ENCODE peak calls at places on chromosomes 16 and 17, in eight cellular contexts. One of them, this sample, is unnamed.

GRCh38 chr16:11123666-11124065 is 132.3 kb downstream of the SOCS1 start:
- DNase-seq in stomach: no peak
- DNase-seq in fibroblast of lung: no peak
- DNase-seq in neural progenitor cell: no peak
- DNase-seq in GM23248: no peak
- DNase-seq in lung: no peak
- DNase-seq in CD8-positive, alpha-beta T cell: no peak
- DNase-seq in CD4-positive, CD25-positive, alpha-beta regulatory T cell: no peak
- DNase-seq in this sample: no peak

GRCh38 chr17:50585346-50585745 is 24.8 kb downstream of the CACNA1G start:
- DNase-seq in stomach: no peak
- DNase-seq in fibroblast of lung: no peak
- DNase-seq in neural progenitor cell: no peak
- DNase-seq in GM23248: no peak
- DNase-seq in lung: no peak
- DNase-seq in CD8-positive, alpha-beta T cell: no peak
- DNase-seq in CD4-positive, CD25-positive, alpha-beta regulatory T cell: no peak
- DNase-seq in this sample: no peak

GRCh38 chr17:4004517-4005295 is 40.5 kb upstream of the ATP2A3 start:
- DNase-seq in stomach: peak; percentile 78
- DNase-seq in fibroblast of lung: peak; percentile 22
- DNase-seq in neural progenitor cell: peak; percentile 85
- DNase-seq in GM23248: peak; percentile 70
- DNase-seq in lung: peak; percentile 47
- DNase-seq in CD8-positive, alpha-beta T cell: peak; percentile 71
- DNase-seq in CD4-positive, CD25-positive, alpha-beta regulatory T cell: peak; percentile 47
- DNase-seq in this sample: no peak

GRCh38 chr17:17055286-17056166 is 13.3 kb downstream of the MPRIP start:
- DNase-seq in stomach: peak; percentile 28
- DNase-seq in fibroblast of lung: no peak
- DNase-seq in neural progenitor cell: no peak
- DNase-seq in GM23248: peak; percentile 68
- DNase-seq in lung: no peak
- DNase-seq in CD8-positive, alpha-beta T cell: no peak
- DNase-seq in CD4-positive, CD25-positive, alpha-beta regulatory T cell: no peak
- DNase-seq in this sample: no peak

GRCh38 chr16:18933501-18933900 is 7.3 kb upstream of the SMG1 start:
- DNase-seq in stomach: no peak
- DNase-seq in fibroblast of lung: no peak
- DNase-seq in neural progenitor cell: no peak
- DNase-seq in GM23248: no peak
- DNase-seq in lung: no peak
- DNase-seq in CD8-positive, alpha-beta T cell: no peak
- DNase-seq in CD4-positive, CD25-positive, alpha-beta regulatory T cell: no peak
- DNase-seq in this sample: no peak

GRCh38 chr17:67488161-67488560 is 111.1 kb downstream of the PITPNC1 start:
- DNase-seq in stomach: no peak
- DNase-seq in fibroblast of lung: no peak
- DNase-seq in neural progenitor cell: no peak
- DNase-seq in GM23248: peak; percentile 64
- DNase-seq in lung: no peak
- DNase-seq in CD8-positive, alpha-beta T cell: no peak
- DNase-seq in CD4-positive, CD25-positive, alpha-beta regulatory T cell: no peak
- DNase-seq in this sample: no peak

GRCh38 chr17:73231363-73231762 is 30.3 kb downstream of the CPSF4L start:
- DNase-seq in stomach: no peak
- DNase-seq in fibroblast of lung: peak; percentile 28
- DNase-seq in neural progenitor cell: no peak
- DNase-seq in GM23248: peak; percentile 64
- DNase-seq in lung: no peak
- DNase-seq in CD8-positive, alpha-beta T cell: no peak
- DNase-seq in CD4-positive, CD25-positive, alpha-beta regulatory T cell: no peak
- DNase-seq in this sample: no peak

GRCh38 chr16:67641779-67642708 is 2.9 kb upstream of the CARMIL2 start:
- DNase-seq in stomach: peak; percentile 75
- DNase-seq in fibroblast of lung: peak; percentile 40
- DNase-seq in neural progenitor cell: no peak
- DNase-seq in GM23248: peak; percentile 67
- DNase-seq in lung: peak; percentile 74
- DNase-seq in CD8-positive, alpha-beta T cell: no peak
- DNase-seq in CD4-positive, CD25-positive, alpha-beta regulatory T cell: no peak
- DNase-seq in this sample: no peak

GRCh38 chr17:6969323-6969726 is 26.5 kb upstream of the ALOX12 start:
- DNase-seq in stomach: no peak
- DNase-seq in fibroblast of lung: no peak
- DNase-seq in neural progenitor cell: no peak
- DNase-seq in GM23248: peak; percentile 3
- DNase-seq in lung: no peak
- DNase-seq in CD8-positive, alpha-beta T cell: no peak
- DNase-seq in CD4-positive, CD25-positive, alpha-beta regulatory T cell: peak; percentile 11
- DNase-seq in this sample: no peak

GRCh38 chr17:1737531-1738291 is 5.0 kb upstream of the SERPINF2 start:
- DNase-seq in stomach: no peak
- DNase-seq in fibroblast of lung: no peak
- DNase-seq in neural progenitor cell: no peak
- DNase-seq in GM23248: no peak
- DNase-seq in lung: no peak
- DNase-seq in CD8-positive, alpha-beta T cell: no peak
- DNase-seq in CD4-positive, CD25-positive, alpha-beta regulatory T cell: no peak
- DNase-seq in this sample: no peak

GRCh38 chr17:1736348-1737281 is 6.1 kb upstream of the SERPINF2 start:
- DNase-seq in stomach: peak; percentile 46
- DNase-seq in fibroblast of lung: peak; percentile 82
- DNase-seq in neural progenitor cell: no peak
- DNase-seq in GM23248: peak; percentile 81
- DNase-seq in lung: no peak
- DNase-seq in CD8-positive, alpha-beta T cell: no peak
- DNase-seq in CD4-positive, CD25-positive, alpha-beta regulatory T cell: no peak
- DNase-seq in this sample: no peak

GRCh38 chr17:1735834-1736347 is 6.8 kb upstream of the SERPINF2 start:
- DNase-seq in stomach: no peak
- DNase-seq in fibroblast of lung: no peak
- DNase-seq in neural progenitor cell: no peak
- DNase-seq in GM23248: no peak
- DNase-seq in lung: no peak
- DNase-seq in CD8-positive, alpha-beta T cell: no peak
- DNase-seq in CD4-positive, CD25-positive, alpha-beta regulatory T cell: no peak
- DNase-seq in this sample: no peak

GRCh38 chr17:1733759-1734158 is 8.9 kb upstream of the SERPINF2 start:
- DNase-seq in stomach: no peak
- DNase-seq in fibroblast of lung: no peak
- DNase-seq in neural progenitor cell: no peak
- DNase-seq in GM23248: no peak
- DNase-seq in lung: no peak
- DNase-seq in CD8-positive, alpha-beta T cell: no peak
- DNase-seq in CD4-positive, CD25-positive, alpha-beta regulatory T cell: no peak
- DNase-seq in this sample: no peak

GRCh38 chr17:1735418-1735817 is 7.3 kb upstream of the SERPINF2 start:
- DNase-seq in stomach: no peak
- DNase-seq in fibroblast of lung: no peak
- DNase-seq in neural progenitor cell: no peak
- DNase-seq in GM23248: no peak
- DNase-seq in lung: no peak
- DNase-seq in CD8-positive, alpha-beta T cell: no peak
- DNase-seq in CD4-positive, CD25-positive, alpha-beta regulatory T cell: no peak
- DNase-seq in this sample: no peak
- H3K4me1 ChIP-seq in stomach: peaks cover 7% of the 10 kb centered on the region
- H3K4me1 ChIP-seq in fibroblast of lung: peaks cover 7% of the 10 kb centered on the region
- H3K4me1 ChIP-seq in neural progenitor cell: no peaks in the 10 kb centered on the region
- H3K4me1 ChIP-seq in GM23248: peaks cover 17% of the 10 kb centered on the region
- H3K4me1 ChIP-seq in lung: no peaks in the 10 kb centered on the region
- H3K4me1 ChIP-seq in CD8-positive, alpha-beta T cell: no peaks in the 10 kb centered on the region
- H3K4me1 ChIP-seq in CD4-positive, CD25-positive, alpha-beta regulatory T cell: no peaks in the 10 kb centered on the region
- H3K4me1 ChIP-seq in this sample: peaks cover 5% of the 10 kb centered on the region

GRCh38 chr16:9113707-9114106 is 22.3 kb downstream of the HAPSTR1 start:
- DNase-seq in stomach: no peak
- DNase-seq in fibroblast of lung: no peak
- DNase-seq in neural progenitor cell: no peak
- DNase-seq in GM23248: no peak
- DNase-seq in lung: no peak
- DNase-seq in CD8-positive, alpha-beta T cell: no peak
- DNase-seq in CD4-positive, CD25-positive, alpha-beta regulatory T cell: no peak
- DNase-seq in this sample: no peak
- H3K4me1 ChIP-seq in stomach: peaks cover 56% of the 10 kb centered on the region
- H3K4me1 ChIP-seq in fibroblast of lung: peaks cover 14% of the 10 kb centered on the region
- H3K4me1 ChIP-seq in neural progenitor cell: peaks cover 29% of the 10 kb centered on the region
- H3K4me1 ChIP-seq in GM23248: peaks cover 80% of the 10 kb centered on the region
- H3K4me1 ChIP-seq in lung: peaks cover 50% of the 10 kb centered on the region
- H3K4me1 ChIP-seq in CD8-positive, alpha-beta T cell: peaks cover 66% of the 10 kb centered on the region
- H3K4me1 ChIP-seq in CD4-positive, CD25-positive, alpha-beta regulatory T cell: peaks cover 66% of the 10 kb centered on the region
- H3K4me1 ChIP-seq in this sample: peaks cover 6% of the 10 kb centered on the region

DNA sequence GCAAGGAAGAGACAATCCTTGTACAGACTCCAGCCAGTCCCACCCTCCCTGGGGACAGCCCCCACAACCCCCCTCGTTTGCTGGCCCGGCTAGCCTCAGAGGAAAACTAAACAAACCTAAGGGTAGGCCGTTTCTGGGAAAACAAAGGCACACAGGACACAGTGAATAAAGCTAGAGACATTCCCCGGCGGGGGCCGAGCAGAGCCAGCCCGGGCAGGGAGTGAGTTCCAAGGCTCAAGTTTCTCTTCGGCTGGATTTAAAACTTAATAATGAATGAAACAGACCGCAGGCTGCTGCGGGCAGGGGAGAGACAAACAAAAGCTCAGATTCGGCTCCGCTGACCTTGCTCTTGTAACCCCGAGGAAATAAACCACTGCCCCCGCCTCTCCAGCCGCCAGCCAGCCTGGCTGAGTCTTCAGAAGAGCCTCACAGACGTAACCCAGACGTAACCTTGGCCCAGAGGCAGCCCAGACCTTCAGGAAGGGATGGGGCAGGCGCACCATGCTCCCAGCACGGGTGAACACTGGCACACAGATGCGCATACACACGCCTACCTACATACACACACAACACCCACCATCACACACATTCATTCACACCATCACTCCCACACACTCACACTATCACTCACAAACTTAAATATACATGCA is 216.0 kb downstream of the ZNF423 start:
- DNase-seq in stomach: no peak
- DNase-seq in fibroblast of lung: peak; percentile 92
- DNase-seq in neural progenitor cell: peak; percentile 88
- DNase-seq in GM23248: no peak
- DNase-seq in lung: no peak
- DNase-seq in CD8-positive, alpha-beta T cell: no peak
- DNase-seq in CD4-positive, CD25-positive, alpha-beta regulatory T cell: no peak
- DNase-seq in this sample: no peak
- H3K4me1 ChIP-seq in stomach: peaks cover 13% of the 10 kb centered on the region
- H3K4me1 ChIP-seq in fibroblast of lung: peaks cover 23% of the 10 kb centered on the region
- H3K4me1 ChIP-seq in neural progenitor cell: peaks cover 29% of the 10 kb centered on the region
- H3K4me1 ChIP-seq in GM23248: peaks cover 15% of the 10 kb centered on the region
- H3K4me1 ChIP-seq in lung: peaks cover 4% of the 10 kb centered on the region
- H3K4me1 ChIP-seq in CD8-positive, alpha-beta T cell: no peaks in the 10 kb centered on the region
- H3K4me1 ChIP-seq in CD4-positive, CD25-positive, alpha-beta regulatory T cell: no peaks in the 10 kb centered on the region
- H3K4me1 ChIP-seq in this sample: peaks cover 8% of the 10 kb centered on the region

GRCh38 chr16:56787185-56787584 is 57.3 kb downstream of the NUP93 start:
- DNase-seq in stomach: no peak
- DNase-seq in fibroblast of lung: no peak
- DNase-seq in neural progenitor cell: peak; percentile 56
- DNase-seq in GM23248: no peak
- DNase-seq in lung: no peak
- DNase-seq in CD8-positive, alpha-beta T cell: no peak
- DNase-seq in CD4-positive, CD25-positive, alpha-beta regulatory T cell: no peak
- DNase-seq in this sample: no peak
- H3K4me1 ChIP-seq in stomach: no peaks in the 10 kb centered on the region
- H3K4me1 ChIP-seq in fibroblast of lung: no peaks in the 10 kb centered on the region
- H3K4me1 ChIP-seq in neural progenitor cell: peaks cover 66% of the 10 kb centered on the region
- H3K4me1 ChIP-seq in GM23248: peaks cover 7% of the 10 kb centered on the region
- H3K4me1 ChIP-seq in lung: no peaks in the 10 kb centered on the region
- H3K4me1 ChIP-seq in CD8-positive, alpha-beta T cell: no peaks in the 10 kb centered on the region
- H3K4me1 ChIP-seq in CD4-positive, CD25-positive, alpha-beta regulatory T cell: no peaks in the 10 kb centered on the region
- H3K4me1 ChIP-seq in this sample: peaks cover 8% of the 10 kb centered on the region

GRCh38 chr16:85580684-85581083 is 32.4 kb upstream of the GSE1 start:
- DNase-seq in stomach: no peak
- DNase-seq in fibroblast of lung: no peak
- DNase-seq in neural progenitor cell: no peak
- DNase-seq in GM23248: no peak
- DNase-seq in lung: no peak
- DNase-seq in CD8-positive, alpha-beta T cell: no peak
- DNase-seq in CD4-positive, CD25-positive, alpha-beta regulatory T cell: no peak
- DNase-seq in this sample: no peak
- H3K4me1 ChIP-seq in stomach: peaks cover 5% of the 10 kb centered on the region
- H3K4me1 ChIP-seq in fibroblast of lung: peaks cover 12% of the 10 kb centered on the region
- H3K4me1 ChIP-seq in neural progenitor cell: peaks cover 93% of the 10 kb centered on the region
- H3K4me1 ChIP-seq in GM23248: peaks cover 20% of the 10 kb centered on the region
- H3K4me1 ChIP-seq in lung: no peaks in the 10 kb centered on the region
- H3K4me1 ChIP-seq in CD8-positive, alpha-beta T cell: peaks cover 32% of the 10 kb centered on the region
- H3K4me1 ChIP-seq in CD4-positive, CD25-positive, alpha-beta regulatory T cell: no peaks in the 10 kb centered on the region
- H3K4me1 ChIP-seq in this sample: peaks cover 31% of the 10 kb centered on the region

GRCh38 chr17:76560036-76560876 is 20.4 kb downstream of the PRCD start:
- DNase-seq in stomach: no peak
- DNase-seq in fibroblast of lung: no peak
- DNase-seq in neural progenitor cell: no peak
- DNase-seq in GM23248: no peak
- DNase-seq in lung: no peak
- DNase-seq in CD8-positive, alpha-beta T cell: no peak
- DNase-seq in CD4-positive, CD25-positive, alpha-beta regulatory T cell: no peak
- DNase-seq in this sample: no peak
- H3K4me1 ChIP-seq in stomach: peaks cover 39% of the 10 kb centered on the region
- H3K4me1 ChIP-seq in fibroblast of lung: peaks cover 17% of the 10 kb centered on the region
- H3K4me1 ChIP-seq in neural progenitor cell: peaks cover 17% of the 10 kb centered on the region
- H3K4me1 ChIP-seq in GM23248: peaks cover 45% of the 10 kb centered on the region
- H3K4me1 ChIP-seq in lung: peaks cover 18% of the 10 kb centered on the region
- H3K4me1 ChIP-seq in CD8-positive, alpha-beta T cell: peaks cover 53% of the 10 kb centered on the region
- H3K4me1 ChIP-seq in CD4-positive, CD25-positive, alpha-beta regulatory T cell: peaks cover 55% of the 10 kb centered on the region
- H3K4me1 ChIP-seq in this sample: no peaks in the 10 kb centered on the region

GRCh38 chr17:81329927-81330883 is 35.1 kb upstream of the SLC38A10 start:
- DNase-seq in stomach: no peak
- DNase-seq in fibroblast of lung: no peak
- DNase-seq in neural progenitor cell: peak; percentile 56
- DNase-seq in GM23248: peak; percentile 24
- DNase-seq in lung: no peak
- DNase-seq in CD8-positive, alpha-beta T cell: no peak
- DNase-seq in CD4-positive, CD25-positive, alpha-beta regulatory T cell: no peak
- DNase-seq in this sample: no peak
- H3K4me1 ChIP-seq in stomach: peaks cover 23% of the 10 kb centered on the region
- H3K4me1 ChIP-seq in fibroblast of lung: peaks cover 10% of the 10 kb centered on the region
- H3K4me1 ChIP-seq in neural progenitor cell: peaks cover 36% of the 10 kb centered on the region
- H3K4me1 ChIP-seq in GM23248: peaks cover 18% of the 10 kb centered on the region
- H3K4me1 ChIP-seq in lung: no peaks in the 10 kb centered on the region
- H3K4me1 ChIP-seq in CD8-positive, alpha-beta T cell: no peaks in the 10 kb centered on the region
- H3K4me1 ChIP-seq in CD4-positive, CD25-positive, alpha-beta regulatory T cell: no peaks in the 10 kb centered on the region
- H3K4me1 ChIP-seq in this sample: peaks cover 14% of the 10 kb centered on the region

This sample was measured in iPS DF 6.9.